ENCODE peak calls at places on chromosomes 12 and 14, in five cellular contexts. N is GM12878, R is A549, K is HepG2, P is upper lobe of left lung. M is an unnamed sample.

GRCh38 chr12:71610036-71610795 is 53.4 kb downstream of the ZFC3H1 start:
- ATAC-seq in R (no peak), N (no peak), K (no peak), P (no peak), M (no peak)

GRCh38 chr12:32891956-32892355 is 4.6 kb downstream of the PKP2 start:
- ATAC-seq in R (peak; percentile 25), K (peak; percentile 25), P (no peak), N (no peak), M (no peak)

GRCh38 chr12:29152223-29152868 is 3.3 kb downstream of the FAR2 start:
- ATAC-seq in R (no peak), P (peak; percentile 29), N (peak; percentile 92), K (no peak), M (no peak)

GRCh38 chr14:70018713-70019201 is 139.5 kb downstream of the SMOC1 start:
- ATAC-seq in K (no peak), R (no peak), P (peak; percentile 76), N (peak; percentile 69), M (peak; percentile 67)

GRCh38 chr14:68766299-68767247 is 26.3 kb downstream of the ZFP36L1 start:
- ATAC-seq in P (no peak), N (no peak), R (no peak), K (no peak), M (no peak)

GRCh38 chr14:103880334-103880985 is 33.1 kb upstream of the PPP1R13B start:
- ATAC-seq in P (peak; percentile 73), N (no peak), R (peak; percentile 69), K (peak; percentile 54), M (peak; percentile 72)

GRCh38 chr12:104792570-104792969 is 165.5 kb downstream of the SLC41A2 start:
- ATAC-seq in K (no peak), N (no peak), P (peak; percentile 91), R (peak; percentile 76), M (peak; percentile 87)

GRCh38 chr12:96236221-96236822 is 42.1 kb downstream of the ELK3 start:
- ATAC-seq in N (no peak), R (peak; percentile 35), K (no peak), P (peak; percentile 67), M (peak; percentile 16)

GRCh38 chr12:77837876-77838291 is 7.2 kb downstream of the NAV3 start:
- ATAC-seq in P (peak; percentile 46), K (no peak), N (no peak), R (no peak), M (no peak)

GRCh38 chr12:48388938-48389337 is 38.2 kb upstream of the ZNF641 start:
- ATAC-seq in K (no peak), R (no peak), P (peak; percentile 34), N (no peak), M (no peak)

GRCh38 chr14:63956326-63956725 is 103.5 kb downstream of the SYNE2 start:
- ATAC-seq in N (no peak), R (no peak), P (no peak), K (no peak), M (no peak)

GRCh38 chr12:42609605-42610004 is 20.1 kb upstream of the PRICKLE1 start:
- ATAC-seq in P (no peak), K (no peak), N (no peak), R (no peak), M (no peak)

GRCh38 chr14:105646175-105646574 is 119.8 kb downstream of the TMEM121 start:
- ATAC-seq in K (peak; percentile 32), N (no peak), P (peak; percentile 53), R (peak; percentile 59), M (no peak)

GRCh38 chr12:55935742-55936151 is 4.8 kb downstream of the DGKA start:
- ATAC-seq in K (no peak), P (peak; percentile 37), R (no peak), N (no peak), M (peak; percentile 15)

GRCh38 chr14:69941768-69942742 is 62.8 kb downstream of the SMOC1 start:
- ATAC-seq in K (peak; percentile 74), R (peak; percentile 36), N (no peak), P (no peak), M (no peak)

GRCh38 chr14:34234258-34234657 is 227.8 kb downstream of the SPTSSA start:
- ATAC-seq in P (no peak), R (no peak), K (no peak), N (no peak), M (no peak)

GRCh38 chr12:124410354-124411175 is 115.7 kb downstream of the RFLNA start:
- ATAC-seq in R (no peak), K (no peak), P (no peak), N (no peak), M (no peak)

GRCh38 chr14:82999802-83000201 is 1466.1 kb upstream of the SEL1L start:
- ATAC-seq in R (no peak), P (no peak), N (peak; percentile 67), K (no peak), M (no peak)

GRCh38 chr14:104870368-104871144 is 5.5 kb downstream of the CEP170B start:
- ATAC-seq in N (peak; percentile 70), K (peak; percentile 62), R (peak; percentile 70), P (no peak), M (no peak)

GRCh38 chr12:57753938-57754337 is 965 bp upstream of the MARCHF9 start:
- ATAC-seq in K (no peak), R (no peak), P (no peak), N (no peak), M (no peak)

GRCh38 chr12:57750561-57751431 is 1.3 kb downstream of the CDK4 start:
- ATAC-seq in P (no peak), R (no peak), N (no peak), K (no peak), M (no peak)

GRCh38 chr12:57751432-57751787 is 700 bp downstream of the CDK4 start:
- ATAC-seq in P (no peak), K (peak; percentile 3), R (peak; percentile 1), N (peak; percentile 2), M (no peak)

GRCh38 chr12:57752668-57753000 is 524 bp upstream of the CDK4 start:
- ATAC-seq in P (no peak), K (peak; percentile 74), N (no peak), R (peak; percentile 79), M (no peak)

DNA sequence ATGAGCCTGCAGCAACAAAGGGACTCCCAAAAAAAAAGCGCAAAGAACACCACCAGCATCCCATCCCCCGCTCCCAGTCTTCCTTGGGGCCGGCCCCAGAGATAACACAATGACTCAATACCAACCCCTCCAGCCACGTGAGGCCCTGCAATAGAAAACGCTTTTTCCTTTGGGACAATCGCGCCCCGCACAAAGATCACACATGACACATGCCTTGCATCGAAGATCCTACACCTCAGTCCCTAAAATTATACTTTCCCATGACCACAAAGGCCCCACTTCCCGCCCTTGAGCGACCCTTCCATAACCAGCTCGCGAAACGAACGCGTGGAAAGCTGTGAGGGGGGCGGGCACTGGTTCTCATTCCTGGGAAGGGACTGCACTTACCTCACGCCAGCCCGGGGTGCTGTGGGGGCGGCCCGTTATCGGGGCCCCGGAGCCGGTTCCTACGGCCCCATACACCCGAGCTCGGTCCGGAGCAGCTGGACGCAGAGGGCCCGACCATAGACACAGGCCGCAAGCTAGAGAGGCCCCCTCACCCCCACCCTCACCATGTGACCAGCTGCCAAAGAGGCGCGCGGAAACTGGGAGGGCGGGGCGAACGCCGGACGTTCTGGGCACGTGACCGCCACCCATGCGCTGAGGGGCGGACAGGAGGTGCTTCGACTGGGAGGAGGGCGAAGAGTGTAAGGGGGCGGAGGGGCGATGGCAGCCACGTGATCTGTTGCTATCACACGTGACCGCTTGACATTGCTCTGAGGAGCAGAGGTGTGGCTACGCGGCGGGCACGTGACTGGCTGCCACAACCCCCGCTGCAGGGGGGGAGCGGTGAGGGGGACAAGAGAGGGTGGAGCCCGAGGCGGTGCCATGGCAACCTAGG is at the start of gene CDK4:
- ATAC-seq in R (peak; percentile 85), N (peak; percentile 85), P (peak; percentile 95), K (peak; percentile 77), M (peak; percentile 92)
- TF ChIP-seq EP300 in R (no peak), N (peak; percentile 77), P (peak; percentile 95), K (peak; percentile 78), M (no peak)

GRCh38 chr14:71339650-71340415 is 432.6 kb downstream of the PCNX1 start:
- ATAC-seq in R (no peak), K (peak; percentile 64), P (no peak), N (no peak), M (no peak)

GRCh38 chr14:71344506-71344905 is 437.2 kb downstream of the PCNX1 start:
- ATAC-seq in P (no peak), K (no peak), R (no peak), N (no peak), M (no peak)

GRCh38 chr14:71338153-71338552 is 430.9 kb downstream of the PCNX1 start:
- ATAC-seq in P (no peak), R (no peak), K (peak; percentile 44), N (no peak), M (no peak)

GRCh38 chr14:71336488-71337192 is 429.4 kb downstream of the PCNX1 start:
- ATAC-seq in N (no peak), P (no peak), K (peak; percentile 92), R (no peak), M (no peak)

DNA sequence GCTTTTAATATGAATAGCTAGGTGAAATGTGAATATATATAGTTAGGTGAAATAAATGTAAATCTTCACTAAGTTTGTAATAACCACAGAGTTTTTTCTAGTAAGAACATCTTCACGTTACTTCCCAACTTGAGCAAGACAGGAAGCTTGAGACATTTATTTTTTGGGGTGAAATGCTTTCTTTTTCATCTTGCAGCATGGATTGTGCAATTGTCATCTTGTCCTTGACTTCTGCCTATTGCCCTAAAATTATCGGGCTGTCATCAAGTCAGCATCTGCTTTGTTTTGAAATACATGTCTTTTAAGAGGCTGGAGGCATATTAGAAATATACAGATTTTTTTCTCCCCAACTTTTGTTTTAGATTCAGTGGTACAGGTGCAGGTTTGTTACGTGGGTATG is 433.9 kb downstream of the PCNX1 start:
- ATAC-seq in P (peak; percentile 46), N (no peak), K (no peak), R (no peak), M (no peak)
- H3K4me1 ChIP-seq in P (peaks cover 18% of the 10 kb centered on the region), N (no peaks in the 10 kb centered on the region), K (peaks cover 64% of the 10 kb centered on the region), R (no peaks in the 10 kb centered on the region), M (peaks cover 41% of the 10 kb centered on the region)

DNA sequence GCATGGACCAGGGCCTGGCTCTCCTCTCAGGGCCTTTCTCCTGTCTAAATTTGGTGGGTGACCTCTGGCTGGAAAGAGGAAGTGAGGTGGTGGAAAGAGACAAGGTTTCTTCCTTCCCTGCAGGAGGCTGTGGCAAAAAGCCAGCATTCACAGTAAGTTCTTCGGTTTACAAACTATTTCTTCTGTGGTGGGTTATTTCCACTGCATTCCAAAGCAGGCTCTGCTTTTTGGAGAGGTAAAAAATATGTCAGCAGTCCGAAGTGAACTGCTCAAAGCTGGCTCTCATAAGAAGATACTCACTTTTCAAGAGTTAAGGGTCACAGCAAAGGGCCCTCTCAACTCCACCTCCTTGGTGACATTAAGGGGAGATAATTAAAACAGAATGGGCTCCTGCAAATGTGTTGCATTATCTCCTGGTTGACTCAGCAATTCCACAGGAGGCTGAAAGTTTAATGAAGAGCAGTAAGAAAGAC is 48.9 kb upstream of the POC1B start:
- ATAC-seq in P (no peak), K (no peak), N (peak; percentile 40), R (peak; percentile 39), M (no peak)
- TF ChIP-seq EP300 in P (no peak), K (no peak), N (no peak), R (no peak), M (no peak)

DNA sequence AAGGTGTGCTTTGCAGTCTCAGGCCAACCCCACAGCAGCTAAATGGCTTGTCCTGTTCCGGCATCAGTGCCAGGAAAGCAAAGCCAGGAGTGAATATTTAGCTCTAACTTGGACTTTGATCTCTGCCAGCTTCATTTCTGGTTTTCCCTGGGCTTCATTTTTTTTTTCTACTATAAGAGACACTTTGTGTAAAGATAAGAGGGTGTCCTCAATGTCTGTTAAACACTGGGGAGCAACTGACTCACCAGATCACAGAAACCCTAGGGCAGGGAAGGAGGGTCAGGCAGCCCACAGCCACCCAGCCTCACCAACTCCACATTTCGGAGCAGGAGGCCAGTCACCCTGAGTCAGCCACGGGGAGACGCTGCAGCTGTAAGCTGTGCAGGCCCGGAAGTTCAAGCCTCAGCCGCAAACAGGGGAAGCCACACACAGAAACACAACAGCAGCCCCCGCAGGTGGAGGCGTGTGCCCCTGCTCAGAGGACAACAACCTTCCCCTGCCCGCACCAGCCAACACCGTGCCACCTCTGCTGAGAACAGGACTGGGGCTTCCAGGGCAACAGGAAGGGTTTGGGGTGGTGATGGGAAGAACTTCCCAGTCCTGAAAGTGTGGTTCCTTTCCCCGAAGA is 6.3 kb downstream of the TNFRSF1A start:
- ATAC-seq in N (peak; percentile 85), R (peak; percentile 43), K (peak; percentile 74), P (peak; percentile 70), M (peak; percentile 46)
- H3K4me1 ChIP-seq in N (peaks cover 45% of the 10 kb centered on the region), R (peaks cover 80% of the 10 kb centered on the region), K (peaks cover 62% of the 10 kb centered on the region), P (peaks cover 79% of the 10 kb centered on the region), M (peaks cover 8% of the 10 kb centered on the region)